ENCODE peak calls at places on chromosomes 7 and 10, in nine cellular contexts. One of them, this sample, is unnamed.

GRCh38 chr10:329361-330099 is 194.3 kb downstream of the ZMYND11 start:
- DNase-seq in HCT116: peak; percentile 79
- DNase-seq in thoracic aorta: peak; percentile 85
- DNase-seq in adrenal gland: peak; percentile 92
- DNase-seq in IMR-90: peak; percentile 96
- DNase-seq in kidney epithelial cell: peak; percentile 81
- DNase-seq in ovary: peak; percentile 85
- DNase-seq in colonic mucosa: peak; percentile 94
- DNase-seq in psoas muscle: peak; percentile 85
- DNase-seq in this sample: peak; percentile 91

GRCh38 chr7:75842836-75843446 is 29.3 kb upstream of the CCL24 start:
- DNase-seq in psoas muscle: no peak
- DNase-seq in kidney epithelial cell: peak; percentile 23
- DNase-seq in thoracic aorta: no peak
- DNase-seq in colonic mucosa: no peak
- DNase-seq in HCT116: no peak
- DNase-seq in ovary: no peak
- DNase-seq in IMR-90: peak; percentile 93
- DNase-seq in adrenal gland: peak; percentile 47
- DNase-seq in this sample: no peak

GRCh38 chr10:128143531-128143930 is 17.3 kb upstream of the MKI67 start:
- DNase-seq in kidney epithelial cell: no peak
- DNase-seq in psoas muscle: no peak
- DNase-seq in colonic mucosa: no peak
- DNase-seq in adrenal gland: no peak
- DNase-seq in IMR-90: no peak
- DNase-seq in thoracic aorta: no peak
- DNase-seq in ovary: no peak
- DNase-seq in HCT116: no peak
- DNase-seq in this sample: no peak

GRCh38 chr7:52080493-52080892 is 763.9 kb upstream of the COBL start:
- DNase-seq in kidney epithelial cell: no peak
- DNase-seq in ovary: no peak
- DNase-seq in HCT116: no peak
- DNase-seq in adrenal gland: no peak
- DNase-seq in colonic mucosa: no peak
- DNase-seq in IMR-90: no peak
- DNase-seq in thoracic aorta: no peak
- DNase-seq in psoas muscle: no peak
- DNase-seq in this sample: no peak

GRCh38 chr7:140810830-140811556 is 113.7 kb downstream of the BRAF start:
- DNase-seq in kidney epithelial cell: no peak
- DNase-seq in thoracic aorta: peak; percentile 8
- DNase-seq in HCT116: peak; percentile 53
- DNase-seq in colonic mucosa: peak; percentile 66
- DNase-seq in ovary: peak; percentile 36
- DNase-seq in psoas muscle: no peak
- DNase-seq in adrenal gland: peak; percentile 81
- DNase-seq in IMR-90: peak; percentile 66
- DNase-seq in this sample: peak; percentile 38

GRCh38 chr7:32142649-32143048 is 72.4 kb upstream of the PDE1C start:
- DNase-seq in kidney epithelial cell: no peak
- DNase-seq in ovary: no peak
- DNase-seq in HCT116: no peak
- DNase-seq in psoas muscle: no peak
- DNase-seq in colonic mucosa: no peak
- DNase-seq in adrenal gland: no peak
- DNase-seq in IMR-90: peak; percentile 80
- DNase-seq in thoracic aorta: no peak
- DNase-seq in this sample: no peak

GRCh38 chr7:43004076-43004475 is 71.9 kb downstream of the MRPL32 start:
- DNase-seq in kidney epithelial cell: no peak
- DNase-seq in adrenal gland: no peak
- DNase-seq in psoas muscle: no peak
- DNase-seq in HCT116: no peak
- DNase-seq in thoracic aorta: no peak
- DNase-seq in IMR-90: no peak
- DNase-seq in colonic mucosa: no peak
- DNase-seq in ovary: no peak
- DNase-seq in this sample: no peak

GRCh38 chr10:72952189-72952900 is 2.3 kb downstream of the PLA2G12B start:
- DNase-seq in adrenal gland: no peak
- DNase-seq in thoracic aorta: no peak
- DNase-seq in IMR-90: no peak
- DNase-seq in psoas muscle: no peak
- DNase-seq in ovary: no peak
- DNase-seq in kidney epithelial cell: no peak
- DNase-seq in colonic mucosa: no peak
- DNase-seq in HCT116: no peak
- DNase-seq in this sample: no peak

GRCh38 chr10:91745086-91745831 is 53.0 kb upstream of the TNKS2 start:
- DNase-seq in colonic mucosa: no peak
- DNase-seq in ovary: no peak
- DNase-seq in IMR-90: no peak
- DNase-seq in adrenal gland: no peak
- DNase-seq in thoracic aorta: no peak
- DNase-seq in psoas muscle: no peak
- DNase-seq in HCT116: peak; percentile 67
- DNase-seq in kidney epithelial cell: peak; percentile 9
- DNase-seq in this sample: no peak

GRCh38 chr7:2840458-2840857 is 3.6 kb downstream of the GNA12 start:
- DNase-seq in adrenal gland: no peak
- DNase-seq in ovary: no peak
- DNase-seq in thoracic aorta: no peak
- DNase-seq in kidney epithelial cell: no peak
- DNase-seq in IMR-90: no peak
- DNase-seq in HCT116: no peak
- DNase-seq in psoas muscle: no peak
- DNase-seq in colonic mucosa: no peak
- DNase-seq in this sample: no peak

GRCh38 chr7:2841907-2842306 is 2.2 kb downstream of the GNA12 start:
- DNase-seq in ovary: no peak
- DNase-seq in thoracic aorta: no peak
- DNase-seq in colonic mucosa: no peak
- DNase-seq in psoas muscle: no peak
- DNase-seq in adrenal gland: no peak
- DNase-seq in IMR-90: no peak
- DNase-seq in kidney epithelial cell: no peak
- DNase-seq in HCT116: no peak
- DNase-seq in this sample: no peak

GRCh38 chr7:2838451-2838850 is 5.7 kb downstream of the GNA12 start:
- DNase-seq in kidney epithelial cell: no peak
- DNase-seq in adrenal gland: no peak
- DNase-seq in HCT116: no peak
- DNase-seq in ovary: no peak
- DNase-seq in IMR-90: no peak
- DNase-seq in colonic mucosa: no peak
- DNase-seq in psoas muscle: no peak
- DNase-seq in thoracic aorta: no peak
- DNase-seq in this sample: no peak

GRCh38 chr7:2837476-2837875 is 6.6 kb downstream of the GNA12 start:
- DNase-seq in HCT116: no peak
- DNase-seq in ovary: no peak
- DNase-seq in kidney epithelial cell: no peak
- DNase-seq in IMR-90: no peak
- DNase-seq in colonic mucosa: no peak
- DNase-seq in thoracic aorta: no peak
- DNase-seq in psoas muscle: no peak
- DNase-seq in adrenal gland: no peak
- DNase-seq in this sample: no peak

DNA sequence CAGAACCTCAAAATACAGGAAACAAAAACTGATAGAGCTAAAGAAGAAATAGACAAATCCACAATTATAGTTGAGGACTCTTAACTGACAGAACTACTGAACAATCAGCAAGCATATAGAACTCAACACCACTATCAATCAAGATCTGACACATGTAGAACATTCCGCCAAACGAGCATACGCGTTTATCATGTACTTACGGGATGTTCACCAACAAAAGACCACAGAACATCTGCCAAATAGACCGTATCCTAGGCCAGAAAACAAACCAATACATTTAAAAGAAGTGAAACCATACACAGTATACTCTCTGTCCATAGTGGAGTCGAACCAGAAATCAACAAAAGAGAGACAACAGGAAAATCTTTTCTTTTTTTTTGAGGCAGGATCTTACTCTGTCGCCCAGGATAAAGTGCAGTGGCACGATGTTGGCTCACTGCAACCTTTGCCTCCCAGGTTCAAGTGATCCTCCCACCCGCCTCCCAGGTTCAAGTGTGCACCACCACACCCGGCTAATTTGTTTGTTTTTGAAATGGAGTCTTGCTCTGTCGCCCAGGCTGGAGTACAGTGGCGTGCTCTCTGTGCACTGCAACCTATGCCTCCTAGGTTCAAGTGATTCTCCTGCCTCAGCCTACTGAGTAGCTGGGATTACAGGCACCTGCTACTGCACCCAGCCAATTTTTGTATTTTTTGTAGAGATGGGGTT is 5.1 kb downstream of the GNA12 start:
- DNase-seq in ovary: no peak
- DNase-seq in HCT116: no peak
- DNase-seq in thoracic aorta: no peak
- DNase-seq in IMR-90: no peak
- DNase-seq in kidney epithelial cell: no peak
- DNase-seq in adrenal gland: no peak
- DNase-seq in colonic mucosa: no peak
- DNase-seq in psoas muscle: no peak
- DNase-seq in this sample: no peak
- H3K4me3 ChIP-seq in ovary: no peak overlapping the region
- H3K4me3 ChIP-seq in HCT116: no peak overlapping the region
- H3K4me3 ChIP-seq in thoracic aorta: no peak overlapping the region
- H3K4me3 ChIP-seq in IMR-90: no peak overlapping the region
- H3K4me3 ChIP-seq in kidney epithelial cell: no peak overlapping the region
- H3K4me3 ChIP-seq in adrenal gland: no peak overlapping the region
- H3K4me3 ChIP-seq in colonic mucosa: no peak overlapping the region
- H3K4me3 ChIP-seq in psoas muscle: no peak overlapping the region
- H3K4me3 ChIP-seq in this sample: no peak overlapping the region

DNA sequence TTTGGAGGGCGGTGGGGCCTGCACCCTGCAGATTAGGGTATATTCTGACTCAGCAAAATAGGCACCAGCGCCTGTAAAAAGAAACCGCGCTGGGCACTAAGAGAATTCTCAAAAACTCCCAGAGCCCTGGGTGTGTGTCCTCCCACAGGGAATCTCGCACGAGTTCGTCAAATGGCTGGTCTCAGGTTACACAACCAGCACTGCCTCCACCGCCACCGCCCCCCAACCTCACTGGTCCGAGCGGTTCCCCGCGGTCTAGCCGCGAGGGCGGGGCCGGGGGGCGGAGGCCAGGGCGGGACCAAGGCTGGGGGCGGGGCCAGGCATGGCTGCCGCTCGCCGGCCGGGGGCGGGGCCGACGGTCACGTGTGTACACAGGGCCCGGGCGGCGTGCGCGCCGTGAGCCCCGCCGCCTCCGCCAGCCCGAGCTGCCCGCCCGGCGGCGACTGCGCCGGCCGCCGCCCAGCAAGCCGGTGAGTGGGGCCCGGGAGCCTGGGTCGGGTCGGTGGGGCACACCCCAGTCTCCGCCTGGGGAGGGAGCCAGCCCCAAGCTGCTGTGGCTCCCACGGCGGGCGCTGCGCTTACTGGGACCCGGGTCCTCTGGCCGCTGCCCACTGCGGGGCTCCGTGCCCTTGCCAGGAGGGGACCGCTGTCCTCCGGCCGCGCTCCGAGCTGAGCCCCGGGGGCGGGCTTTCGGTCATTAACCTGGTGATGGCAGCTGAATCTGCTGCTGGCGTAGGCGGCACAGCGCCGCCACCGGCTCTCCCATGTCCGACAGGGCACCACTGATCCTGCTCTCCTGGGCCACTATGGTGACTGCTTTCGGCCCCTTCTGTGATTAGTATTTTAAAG is at the start of gene GPR146:
- DNase-seq in HCT116: peak; percentile 86
- DNase-seq in IMR-90: peak; percentile 94
- DNase-seq in psoas muscle: peak; percentile 98
- DNase-seq in adrenal gland: peak; percentile 99
- DNase-seq in ovary: peak; percentile 99
- DNase-seq in kidney epithelial cell: peak; percentile 77
- DNase-seq in colonic mucosa: peak; percentile 98
- DNase-seq in thoracic aorta: peak; percentile 92
- DNase-seq in this sample: peak; percentile 99
- TF ChIP-seq CTCF in HCT116: peak; percentile 63
- TF ChIP-seq CTCF in IMR-90: peak; percentile 58
- TF ChIP-seq CTCF in psoas muscle: peak; percentile 61
- TF ChIP-seq CTCF in adrenal gland: peak; percentile 71
- TF ChIP-seq CTCF in ovary: peak; percentile 53
- TF ChIP-seq CTCF in kidney epithelial cell: peak; percentile 71
- TF ChIP-seq CTCF in colonic mucosa: peak; percentile 55
- TF ChIP-seq CTCF in thoracic aorta: peak; percentile 65
- TF ChIP-seq CTCF in this sample: peak; percentile 66

DNA sequence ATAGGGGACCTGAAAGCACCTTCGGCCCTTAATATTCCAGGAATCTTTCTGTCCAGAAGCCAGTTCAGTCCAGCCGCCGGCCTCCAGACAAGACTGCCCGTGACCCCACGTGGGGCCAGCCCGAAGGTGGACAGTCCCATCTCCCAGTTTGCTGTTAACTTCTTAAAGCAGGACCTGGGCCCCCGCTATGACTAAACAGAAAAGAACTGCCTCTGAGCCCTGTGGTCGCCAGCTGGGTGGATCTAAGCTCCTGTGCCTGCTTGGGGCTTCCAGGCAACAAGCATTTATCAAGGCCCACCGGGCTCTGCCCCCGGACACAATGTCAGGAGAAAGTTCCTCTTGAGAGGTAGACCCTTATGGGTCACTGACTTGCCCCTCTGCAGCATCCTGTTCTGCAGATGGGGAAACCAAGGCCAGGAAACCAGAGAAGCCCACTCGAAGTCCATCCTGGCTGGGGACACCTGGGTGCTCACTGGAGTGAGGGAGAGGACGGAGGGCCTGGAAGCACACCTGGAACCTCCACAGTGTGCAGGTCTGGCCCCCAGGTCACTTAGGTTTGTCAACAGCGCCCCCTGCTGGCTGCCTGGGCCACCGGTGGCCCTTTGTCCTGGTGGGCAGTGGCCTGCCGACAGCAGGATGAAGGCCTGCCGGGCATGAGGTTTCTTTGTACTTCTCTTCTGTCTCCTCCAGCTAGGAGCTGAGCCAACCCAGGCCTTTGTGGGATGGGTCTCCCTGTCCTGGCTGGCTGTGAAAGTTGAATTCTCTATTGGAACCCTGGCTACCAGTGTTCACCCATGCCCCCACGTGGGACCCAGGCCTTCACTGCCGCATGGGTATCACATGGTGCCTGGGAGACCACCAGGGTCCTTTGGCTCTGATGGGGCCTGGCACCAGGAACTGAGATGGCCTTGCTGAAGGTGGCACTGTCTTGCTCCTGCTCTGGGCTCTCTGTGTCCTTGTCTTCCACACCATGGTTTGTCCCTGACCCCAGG is 128.0 kb downstream of the ZMIZ1 start:
- DNase-seq in psoas muscle: peak; percentile 88
- DNase-seq in IMR-90: peak; percentile 47
- DNase-seq in thoracic aorta: peak; percentile 16
- DNase-seq in adrenal gland: peak; percentile 77
- DNase-seq in colonic mucosa: peak; percentile 82
- DNase-seq in HCT116: peak; percentile 36
- DNase-seq in kidney epithelial cell: no peak
- DNase-seq in ovary: peak; percentile 87
- DNase-seq in this sample: peak; percentile 82
- H3K36me3 ChIP-seq in psoas muscle: no peaks in the 10 kb centered on the region
- H3K36me3 ChIP-seq in IMR-90: peaks cover 32% of the 10 kb centered on the region
- H3K36me3 ChIP-seq in thoracic aorta: peaks cover 7% of the 10 kb centered on the region
- H3K36me3 ChIP-seq in adrenal gland: no peaks in the 10 kb centered on the region
- H3K36me3 ChIP-seq in colonic mucosa: no peaks in the 10 kb centered on the region
- H3K36me3 ChIP-seq in HCT116: no peaks in the 10 kb centered on the region
- H3K36me3 ChIP-seq in kidney epithelial cell: no peaks in the 10 kb centered on the region
- H3K36me3 ChIP-seq in ovary: no peaks in the 10 kb centered on the region
- H3K36me3 ChIP-seq in this sample: peaks cover 13% of the 10 kb centered on the region

GRCh38 chr7:132574281-132574680 is 2.0 kb downstream of the PLXNA4 start:
- DNase-seq in IMR-90: no peak
- DNase-seq in adrenal gland: no peak
- DNase-seq in ovary: no peak
- DNase-seq in colonic mucosa: no peak
- DNase-seq in thoracic aorta: no peak
- DNase-seq in HCT116: no peak
- DNase-seq in kidney epithelial cell: no peak
- DNase-seq in psoas muscle: no peak
- DNase-seq in this sample: no peak
- H3K4me3 ChIP-seq in IMR-90: no peak overlapping the region
- H3K4me3 ChIP-seq in adrenal gland: no peak overlapping the region
- H3K4me3 ChIP-seq in ovary: no peak overlapping the region
- H3K4me3 ChIP-seq in colonic mucosa: no peak overlapping the region
- H3K4me3 ChIP-seq in thoracic aorta: peak overlapping the region; percentile 81
- H3K4me3 ChIP-seq in HCT116: no peak overlapping the region
- H3K4me3 ChIP-seq in kidney epithelial cell: no peak overlapping the region
- H3K4me3 ChIP-seq in psoas muscle: no peak overlapping the region
- H3K4me3 ChIP-seq in this sample: peak overlapping the region; percentile 3